ENCODE peak calls at places on chromosomes 2 and 18, in five cellular contexts. T, W, P, L and Z are unnamed samples.

GRCh38 chr18:68679531-68679930 is 35.4 kb downstream of the TMX3 start:
- DNase-seq in T (no peak), W (no peak), P (no peak), L (no peak), Z (no peak)

GRCh38 chr2:63520793-63521192 is 67.5 kb downstream of the WDPCP start:
- DNase-seq in T (no peak), W (no peak), P (no peak), L (no peak), Z (no peak)

GRCh38 chr2:239797316-239797715 is 227.8 kb downstream of the NDUFA10 start:
- DNase-seq in T (no peak), W (no peak), P (no peak), L (no peak), Z (no peak)

GRCh38 chr2:97806738-97807618 is 93.6 kb downstream of the ZAP70 start:
- DNase-seq in T (peak; percentile 53), W (peak; percentile 88), P (peak; percentile 92), L (peak; percentile 74), Z (peak; percentile 92)

GRCh38 chr2:85470850-85471800 is 52.6 kb downstream of the SH2D6 start:
- DNase-seq in T (no peak), W (no peak), P (no peak), L (peak; percentile 81), Z (no peak)

GRCh38 chr2:101745711-101746694 is 48.5 kb downstream of the MAP4K4 start:
- DNase-seq in T (no peak), W (no peak), P (peak; percentile 15), L (no peak), Z (no peak)

GRCh38 chr18:72427721-72428120 is 116.4 kb downstream of the CBLN2 start:
- DNase-seq in T (no peak), W (no peak), P (no peak), L (no peak), Z (no peak)

GRCh38 chr2:224309216-224309615 is 92.7 kb downstream of the FAM124B start:
- DNase-seq in T (no peak), W (no peak), P (no peak), L (no peak), Z (no peak)

GRCh38 chr2:77521931-77522470 is at the start of gene LRRTM4:
- DNase-seq in T (no peak), W (peak; percentile 72), P (peak; percentile 42), L (no peak), Z (no peak)

GRCh38 chr2:15583831-15584230 is 7.8 kb upstream of the DDX1 start:
- DNase-seq in T (no peak), W (no peak), P (no peak), L (no peak), Z (no peak)
- H3K27ac ChIP-seq in T (no peak overlapping the region), W (no peak overlapping the region), P (no peak overlapping the region), L (no peak overlapping the region), Z (no peak overlapping the region)

DNA sequence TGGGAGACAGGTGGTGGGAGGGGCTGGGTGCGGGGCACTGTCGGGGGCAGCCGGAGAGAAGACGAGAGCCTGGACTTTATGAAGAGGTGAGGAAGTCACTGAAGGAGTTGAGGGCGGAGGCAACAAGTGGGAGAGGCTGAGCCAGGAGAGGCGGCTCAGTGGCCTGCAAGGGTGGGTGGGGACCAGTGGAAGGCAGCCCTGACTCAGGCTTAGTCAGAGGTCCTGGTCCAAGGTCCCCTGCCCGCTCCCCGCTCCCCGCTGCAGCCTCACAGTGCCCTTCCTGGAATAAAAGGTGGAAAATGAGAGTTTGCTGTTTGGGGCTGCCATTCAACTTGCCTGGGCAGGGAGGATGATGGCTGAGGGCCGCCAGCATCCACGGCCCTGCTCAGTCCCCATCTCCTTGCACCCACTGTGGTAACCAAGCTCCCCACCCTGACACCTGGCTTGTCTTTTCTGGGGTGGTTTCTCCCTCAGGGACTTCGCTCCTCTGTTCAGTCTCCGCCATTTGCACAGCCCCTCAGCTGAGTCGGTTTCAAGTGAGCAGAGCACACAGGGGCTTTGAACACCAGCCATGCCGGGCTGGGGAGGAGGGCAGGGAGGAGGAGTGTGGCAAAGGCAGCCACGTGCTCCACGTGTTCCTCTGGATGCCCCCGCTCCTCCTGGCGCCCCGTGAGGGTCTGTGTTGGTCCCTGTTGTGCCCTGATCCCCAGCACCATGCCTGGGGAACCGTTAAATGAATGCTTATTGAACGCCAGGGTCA is 13.7 kb upstream of the RALB start:
- DNase-seq in T (peak; percentile 52), W (no peak), P (no peak), L (no peak), Z (peak; percentile 86)
- H3K4me3 ChIP-seq in T (no peak overlapping the region), W (no peak overlapping the region), P (no peak overlapping the region), L (no peak overlapping the region), Z (no peak overlapping the region)

GRCh38 chr2:121502246-121502645 is 28.4 kb upstream of the RNU4ATAC start:
- DNase-seq in T (no peak), W (no peak), P (no peak), L (no peak), Z (no peak)

GRCh38 chr2:121502781-121503180 is 27.9 kb upstream of the RNU4ATAC start:
- DNase-seq in T (no peak), W (no peak), P (no peak), L (no peak), Z (no peak)

GRCh38 chr2:121501554-121501953 is 29.1 kb upstream of the RNU4ATAC start:
- DNase-seq in T (no peak), W (no peak), P (no peak), L (no peak), Z (no peak)

GRCh38 chr2:121501070-121501469 is 29.6 kb upstream of the RNU4ATAC start:
- DNase-seq in T (no peak), W (no peak), P (no peak), L (no peak), Z (no peak)

DNA sequence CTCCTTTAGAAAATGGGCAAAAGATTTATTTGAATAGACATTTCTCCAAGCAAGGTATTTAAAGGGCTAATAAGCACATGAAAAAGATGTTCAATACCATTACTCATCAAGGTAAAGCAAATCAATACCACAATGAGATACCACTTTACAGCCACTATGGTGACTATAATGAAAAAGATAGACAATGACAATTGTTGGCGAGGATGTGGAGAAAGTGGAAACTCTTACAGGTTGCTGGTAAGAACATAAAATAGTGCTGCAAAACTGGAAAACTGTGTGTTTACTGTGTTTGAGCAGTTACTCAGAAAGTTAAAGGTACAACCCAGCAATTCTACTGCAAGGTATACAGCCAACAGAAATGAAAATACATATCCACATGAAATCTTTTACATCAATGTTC is 31.9 kb upstream of the RNU4ATAC start:
- DNase-seq in T (no peak), W (no peak), P (no peak), L (no peak), Z (no peak)
- H3K9ac ChIP-seq in T (no peak overlapping the region), W (no peak overlapping the region), P (no peak overlapping the region), L (no peak overlapping the region), Z (no peak overlapping the region)

DNA sequence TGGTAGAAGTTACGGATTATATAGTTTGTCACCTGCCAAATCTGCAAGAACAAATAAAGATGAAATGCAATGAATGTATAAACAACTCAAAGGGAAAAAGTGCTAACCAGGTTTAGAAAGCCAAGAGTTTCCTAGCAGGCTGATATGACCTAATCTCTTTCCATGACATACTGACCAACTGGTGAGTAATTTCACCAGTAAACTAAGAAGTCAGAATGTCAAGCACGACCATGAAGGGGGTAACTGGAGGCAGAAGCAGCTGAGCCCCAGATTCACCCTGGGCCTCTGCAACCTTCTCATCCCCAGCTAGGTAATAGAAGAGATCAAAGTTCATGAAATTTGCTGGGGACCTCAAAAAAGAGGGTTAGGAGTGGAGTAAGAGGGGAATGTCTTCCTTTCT is 10.2 kb downstream of the RHOB start:
- DNase-seq in T (no peak), W (no peak), P (no peak), L (no peak), Z (no peak)
- H3K27ac ChIP-seq in T (no peak overlapping the region), W (no peak overlapping the region), P (no peak overlapping the region), L (no peak overlapping the region), Z (no peak overlapping the region)

GRCh38 chr2:188294547-188294946 is 2.9 kb downstream of the GULP1 start:
- DNase-seq in T (no peak), W (no peak), P (no peak), L (no peak), Z (no peak)
- H3K4me3 ChIP-seq in T (peak overlapping the region; percentile 75), W (peak overlapping the region; percentile 97), P (no peak overlapping the region), L (no peak overlapping the region), Z (peak overlapping the region; percentile 93)

GRCh38 chr2:73780242-73780582 is 309 bp upstream of the DUSP11 start:
- DNase-seq in T (no peak), W (no peak), P (no peak), L (no peak), Z (no peak)
- H3K9ac ChIP-seq in T (peak overlapping the region; percentile 89), W (no peak overlapping the region), P (peak overlapping the region; percentile 89), L (peak overlapping the region; percentile 74), Z (no peak overlapping the region)

GRCh38 chr18:54916507-54916906 is 42.8 kb downstream of the CCDC68 start:
- DNase-seq in T (no peak), W (no peak), P (no peak), L (no peak), Z (no peak)
- H3K27ac ChIP-seq in T (no peak overlapping the region), W (no peak overlapping the region), P (no peak overlapping the region), L (no peak overlapping the region), Z (no peak overlapping the region)